ENCODE peak calls at places on chromosomes 2 and 18, in six cellular contexts. One of them, this sample, is unnamed.

GRCh38 chr2:240509667-240510512 is 47.9 kb downstream of the ANKMY1 start:
- DNase-seq in right atrium auricular region: peak; percentile 16
- DNase-seq in HCT116: no peak
- DNase-seq in A549: no peak
- DNase-seq in pancreas: peak; percentile 4
- DNase-seq in left ventricle myocardium inferior: no peak
- DNase-seq in this sample: no peak

GRCh38 chr18:5311273-5312009 is 15.9 kb upstream of the ZBTB14 start:
- DNase-seq in left ventricle myocardium inferior: no peak
- DNase-seq in pancreas: no peak
- DNase-seq in A549: no peak
- DNase-seq in right atrium auricular region: no peak
- DNase-seq in HCT116: no peak
- DNase-seq in this sample: no peak

GRCh38 chr2:2866459-2866858 is 511.2 kb downstream of the EIPR1 start:
- DNase-seq in right atrium auricular region: no peak
- DNase-seq in A549: no peak
- DNase-seq in pancreas: no peak
- DNase-seq in HCT116: no peak
- DNase-seq in left ventricle myocardium inferior: no peak
- DNase-seq in this sample: no peak

GRCh38 chr2:168482245-168482644 is 26.2 kb downstream of the CERS6 start:
- DNase-seq in right atrium auricular region: no peak
- DNase-seq in A549: no peak
- DNase-seq in pancreas: no peak
- DNase-seq in left ventricle myocardium inferior: no peak
- DNase-seq in HCT116: no peak
- DNase-seq in this sample: no peak

GRCh38 chr2:168495524-168495923 is 39.5 kb downstream of the CERS6 start:
- DNase-seq in left ventricle myocardium inferior: no peak
- DNase-seq in A549: no peak
- DNase-seq in pancreas: no peak
- DNase-seq in right atrium auricular region: no peak
- DNase-seq in HCT116: no peak
- DNase-seq in this sample: no peak

GRCh38 chr2:16613475-16613874 is 52.2 kb downstream of the CYRIA start:
- DNase-seq in right atrium auricular region: no peak
- DNase-seq in HCT116: no peak
- DNase-seq in pancreas: no peak
- DNase-seq in A549: peak; percentile 42
- DNase-seq in left ventricle myocardium inferior: no peak
- DNase-seq in this sample: no peak

GRCh38 chr2:121281107-121281506 is 3.9 kb downstream of the TFCP2L1 start:
- DNase-seq in pancreas: no peak
- DNase-seq in A549: no peak
- DNase-seq in HCT116: no peak
- DNase-seq in left ventricle myocardium inferior: no peak
- DNase-seq in right atrium auricular region: no peak
- DNase-seq in this sample: no peak

GRCh38 chr2:36177282-36177681 is 178.3 kb upstream of the CRIM1 start:
- DNase-seq in HCT116: no peak
- DNase-seq in A549: no peak
- DNase-seq in left ventricle myocardium inferior: no peak
- DNase-seq in right atrium auricular region: no peak
- DNase-seq in pancreas: no peak
- DNase-seq in this sample: no peak

GRCh38 chr18:42931501-42931900 is 184.0 kb downstream of the RIT2 start:
- DNase-seq in HCT116: no peak
- DNase-seq in left ventricle myocardium inferior: no peak
- DNase-seq in right atrium auricular region: no peak
- DNase-seq in pancreas: no peak
- DNase-seq in A549: no peak
- DNase-seq in this sample: no peak

GRCh38 chr2:55693181-55694125 is at the start of gene PNPT1:
- DNase-seq in A549: peak; percentile 98
- DNase-seq in right atrium auricular region: peak; percentile 93
- DNase-seq in pancreas: peak; percentile 95
- DNase-seq in HCT116: peak; percentile 87
- DNase-seq in left ventricle myocardium inferior: peak; percentile 93
- DNase-seq in this sample: peak; percentile 91

GRCh38 chr2:207734264-207734635 is 22.8 kb downstream of the CCNYL1 start:
- DNase-seq in A549: no peak
- DNase-seq in right atrium auricular region: no peak
- DNase-seq in HCT116: peak; percentile 21
- DNase-seq in left ventricle myocardium inferior: no peak
- DNase-seq in pancreas: no peak
- DNase-seq in this sample: no peak

GRCh38 chr2:61770746-61771145 is 83.1 kb downstream of the FAM161A start:
- DNase-seq in right atrium auricular region: no peak
- DNase-seq in HCT116: peak; percentile 40
- DNase-seq in pancreas: no peak
- DNase-seq in left ventricle myocardium inferior: no peak
- DNase-seq in A549: peak; percentile 60
- DNase-seq in this sample: no peak

GRCh38 chr2:235024951-235025773 is 73.3 kb downstream of the SH3BP4 start:
- DNase-seq in right atrium auricular region: no peak
- DNase-seq in left ventricle myocardium inferior: no peak
- DNase-seq in pancreas: no peak
- DNase-seq in HCT116: no peak
- DNase-seq in A549: no peak
- DNase-seq in this sample: no peak

GRCh38 chr2:99442837-99443236 is 47.0 kb downstream of the REV1 start:
- DNase-seq in left ventricle myocardium inferior: no peak
- DNase-seq in A549: no peak
- DNase-seq in pancreas: no peak
- DNase-seq in right atrium auricular region: no peak
- DNase-seq in HCT116: no peak
- DNase-seq in this sample: no peak

GRCh38 chr2:174247474-174248186 is 702 bp downstream of the OLA1 start:
- DNase-seq in right atrium auricular region: no peak
- DNase-seq in pancreas: no peak
- DNase-seq in HCT116: no peak
- DNase-seq in left ventricle myocardium inferior: no peak
- DNase-seq in A549: peak; percentile 25
- DNase-seq in this sample: no peak

GRCh38 chr2:55743583-55743982 is 49.9 kb upstream of the PNPT1 start:
- DNase-seq in HCT116: no peak
- DNase-seq in right atrium auricular region: no peak
- DNase-seq in left ventricle myocardium inferior: no peak
- DNase-seq in pancreas: no peak
- DNase-seq in A549: no peak
- DNase-seq in this sample: no peak

DNA sequence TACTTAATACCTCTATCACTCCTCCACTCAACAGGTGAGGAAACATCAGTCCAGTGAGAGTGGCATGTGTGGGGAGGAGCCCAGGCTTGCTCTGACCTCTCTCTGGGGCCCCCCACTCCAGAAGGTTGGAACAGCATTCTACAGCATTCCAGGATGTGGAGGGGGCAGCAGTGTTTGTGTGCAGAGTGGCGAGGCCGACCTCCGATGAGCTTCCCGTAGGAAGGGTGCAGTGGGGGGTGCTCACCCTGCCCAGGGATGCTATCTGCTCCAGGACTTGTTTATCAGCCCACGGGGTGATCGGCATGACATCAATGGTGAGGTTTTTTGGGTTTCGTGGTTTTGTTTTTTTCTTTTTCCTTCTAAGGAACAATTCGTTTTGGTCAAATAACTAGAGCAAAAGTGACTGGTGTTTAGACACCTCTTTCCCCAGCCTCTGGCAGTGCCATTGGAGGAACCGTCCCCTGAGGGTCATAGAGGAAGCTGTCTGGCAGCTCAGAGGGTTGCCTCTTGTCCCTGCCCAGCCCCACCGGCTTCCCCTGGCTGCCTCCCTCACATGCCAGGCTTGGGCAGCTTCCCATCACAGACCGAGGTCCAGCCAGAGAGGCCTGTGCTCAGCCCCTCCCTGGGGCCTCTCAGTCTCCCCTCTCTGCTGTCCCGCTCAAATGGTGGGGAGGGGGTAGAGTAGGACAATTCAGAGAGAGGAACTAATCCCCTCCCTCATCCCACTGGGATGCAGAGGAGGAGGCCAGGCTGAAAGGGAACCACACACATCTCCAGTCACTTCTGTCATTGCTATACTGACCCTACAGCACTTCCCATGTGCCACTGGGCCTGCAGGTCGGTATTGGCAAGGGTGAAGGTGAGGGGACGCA is 96.5 kb downstream of the ZFP36L2 start:
- DNase-seq in A549: no peak
- DNase-seq in HCT116: no peak
- DNase-seq in pancreas: no peak
- DNase-seq in left ventricle myocardium inferior: peak; percentile 60
- DNase-seq in right atrium auricular region: no peak
- DNase-seq in this sample: no peak
- H3K4me3 ChIP-seq in A549: no peak overlapping the region
- H3K4me3 ChIP-seq in HCT116: no peak overlapping the region
- H3K4me3 ChIP-seq in pancreas: no peak overlapping the region
- H3K4me3 ChIP-seq in left ventricle myocardium inferior: no peak overlapping the region
- H3K4me3 ChIP-seq in right atrium auricular region: no peak overlapping the region
- H3K4me3 ChIP-seq in this sample: no peak overlapping the region

DNA sequence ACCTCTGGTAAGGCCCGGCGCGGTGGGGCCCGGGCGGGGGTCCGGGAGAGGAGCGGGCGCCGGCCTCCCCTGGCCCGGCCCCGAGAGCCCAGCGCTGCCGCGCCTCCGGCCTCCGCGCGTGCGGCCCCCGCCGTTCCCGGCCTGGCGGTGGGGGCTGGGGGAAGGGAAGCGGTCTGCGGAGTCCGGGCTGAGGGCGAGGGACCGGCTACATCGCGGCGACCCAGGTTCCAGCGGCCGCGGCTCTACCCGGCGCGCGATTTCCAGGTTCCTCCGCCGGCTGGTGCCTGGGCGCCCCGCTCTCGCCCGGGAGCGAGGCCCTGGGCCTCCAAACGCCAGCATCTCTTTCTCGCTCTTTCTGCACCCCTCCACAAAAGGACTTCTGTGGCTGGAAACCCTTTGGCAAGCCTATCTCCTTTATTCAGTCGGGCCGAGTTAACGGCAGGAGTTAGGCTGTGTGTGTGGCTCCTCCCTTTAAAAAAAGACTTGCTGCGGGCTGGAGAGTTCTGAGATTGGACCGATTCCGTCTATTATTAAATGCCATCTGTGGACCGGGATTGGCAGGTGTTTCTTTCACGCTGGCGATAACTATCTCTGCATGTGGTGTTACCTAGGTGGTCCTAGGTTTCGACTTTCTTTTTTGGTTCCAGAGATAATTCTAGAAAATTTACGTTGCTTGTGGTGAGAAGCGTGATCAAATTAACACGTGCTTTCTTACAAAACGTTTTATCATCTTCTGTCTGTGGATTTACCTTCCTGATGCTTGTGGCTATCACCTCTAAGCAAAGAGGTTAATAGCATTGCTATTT is 587 bp downstream of the ME2 start:
- DNase-seq in HCT116: no peak
- DNase-seq in right atrium auricular region: no peak
- DNase-seq in left ventricle myocardium inferior: no peak
- DNase-seq in A549: no peak
- DNase-seq in pancreas: no peak
- DNase-seq in this sample: no peak
- H3K27ac ChIP-seq in HCT116: peak overlapping the region; percentile 81
- H3K27ac ChIP-seq in right atrium auricular region: peak overlapping the region; percentile 97
- H3K27ac ChIP-seq in left ventricle myocardium inferior: peak overlapping the region; percentile 95
- H3K27ac ChIP-seq in A549: peak overlapping the region; percentile 100
- H3K27ac ChIP-seq in pancreas: peak overlapping the region; percentile 92
- H3K27ac ChIP-seq in this sample: no peak overlapping the region

GRCh38 chr2:94993176-94994062 is 32.1 kb upstream of the MAL start:
- DNase-seq in HCT116: no peak
- DNase-seq in left ventricle myocardium inferior: no peak
- DNase-seq in pancreas: no peak
- DNase-seq in right atrium auricular region: no peak
- DNase-seq in A549: no peak
- DNase-seq in this sample: no peak

GRCh38 chr2:94994063-94994913 is 31.2 kb upstream of the MAL start:
- DNase-seq in left ventricle myocardium inferior: no peak
- DNase-seq in right atrium auricular region: no peak
- DNase-seq in A549: no peak
- DNase-seq in HCT116: no peak
- DNase-seq in pancreas: no peak
- DNase-seq in this sample: no peak

GRCh38 chr2:94992360-94992759 is 33.1 kb upstream of the MAL start:
- DNase-seq in HCT116: no peak
- DNase-seq in A549: no peak
- DNase-seq in right atrium auricular region: no peak
- DNase-seq in left ventricle myocardium inferior: no peak
- DNase-seq in pancreas: no peak
- DNase-seq in this sample: no peak

GRCh38 chr2:94987074-94988020 is 38.2 kb upstream of the MAL start:
- DNase-seq in pancreas: no peak
- DNase-seq in left ventricle myocardium inferior: no peak
- DNase-seq in HCT116: no peak
- DNase-seq in right atrium auricular region: peak; percentile 48
- DNase-seq in A549: no peak
- DNase-seq in this sample: no peak

DNA sequence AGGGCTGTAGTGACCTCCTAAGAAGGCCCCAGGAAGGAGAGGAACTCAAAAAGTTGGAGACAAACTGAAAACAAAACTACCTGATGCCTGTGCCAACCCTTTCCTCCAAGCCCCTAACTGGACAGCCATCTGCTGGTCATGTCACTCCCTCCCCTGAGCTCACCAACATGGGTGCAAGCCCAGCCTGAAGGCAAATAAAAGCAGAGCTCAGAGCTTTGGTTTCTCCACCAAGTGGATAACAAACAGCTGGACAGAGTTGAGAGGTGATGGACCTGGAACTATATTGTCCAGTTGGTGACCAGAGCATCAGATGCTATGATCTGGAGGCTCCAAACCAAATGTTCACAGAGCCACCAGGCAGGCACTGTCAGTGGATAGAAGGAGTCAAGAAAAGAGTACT is 34.6 kb upstream of the MAL start:
- DNase-seq in HCT116: no peak
- DNase-seq in left ventricle myocardium inferior: no peak
- DNase-seq in A549: no peak
- DNase-seq in right atrium auricular region: no peak
- DNase-seq in pancreas: no peak
- DNase-seq in this sample: no peak
- H3K9me3 ChIP-seq in HCT116: no peaks in the 10 kb centered on the region
- H3K9me3 ChIP-seq in left ventricle myocardium inferior: no peaks in the 10 kb centered on the region
- H3K9me3 ChIP-seq in A549: no peaks in the 10 kb centered on the region
- H3K9me3 ChIP-seq in right atrium auricular region: no peaks in the 10 kb centered on the region
- H3K9me3 ChIP-seq in pancreas: no peaks in the 10 kb centered on the region
- H3K9me3 ChIP-seq in this sample: no peaks in the 10 kb centered on the region

DNA sequence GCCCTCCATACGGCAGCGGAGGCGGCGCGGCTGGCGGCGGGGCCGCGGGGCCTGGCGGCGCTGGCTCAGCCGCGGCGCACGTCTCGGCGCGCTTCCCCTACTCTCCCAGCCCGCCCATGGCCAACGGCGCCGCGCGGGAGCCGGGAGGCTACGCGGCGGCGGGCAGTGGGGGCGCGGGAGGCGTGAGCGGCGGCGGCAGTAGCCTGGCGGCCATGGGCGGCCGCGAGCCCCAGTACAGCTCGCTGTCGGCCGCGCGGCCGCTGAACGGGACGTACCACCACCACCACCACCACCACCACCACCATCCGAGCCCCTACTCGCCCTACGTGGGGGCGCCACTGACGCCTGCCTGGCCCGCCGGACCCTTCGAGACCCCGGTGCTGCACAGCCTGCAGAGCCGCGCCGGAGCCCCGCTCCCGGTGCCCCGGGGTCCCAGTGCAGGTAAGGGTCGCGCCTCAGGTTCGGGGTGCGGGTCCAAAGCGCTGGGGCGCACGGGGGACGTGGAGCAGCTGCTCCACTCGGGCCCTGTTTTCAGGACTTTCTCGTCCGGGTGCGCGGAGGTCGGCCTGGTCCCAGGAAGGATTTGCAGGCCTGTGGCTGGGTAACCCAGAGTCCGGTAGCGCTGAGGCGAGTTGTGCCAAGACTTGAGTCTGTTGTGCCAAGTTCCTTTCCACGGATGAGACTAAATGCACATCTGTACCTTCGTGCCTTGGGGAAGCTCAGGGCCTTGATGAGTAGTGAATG is 2.6 kb downstream of the GATA6 start:
- DNase-seq in A549: no peak
- DNase-seq in HCT116: no peak
- DNase-seq in left ventricle myocardium inferior: no peak
- DNase-seq in pancreas: no peak
- DNase-seq in right atrium auricular region: no peak
- DNase-seq in this sample: no peak
- H3K4me3 ChIP-seq in A549: no peak overlapping the region
- H3K4me3 ChIP-seq in HCT116: no peak overlapping the region
- H3K4me3 ChIP-seq in left ventricle myocardium inferior: peak overlapping the region; percentile 99
- H3K4me3 ChIP-seq in pancreas: peak overlapping the region; percentile 69
- H3K4me3 ChIP-seq in right atrium auricular region: peak overlapping the region; percentile 95
- H3K4me3 ChIP-seq in this sample: no peak overlapping the region